ENCODE peak calls at places on chromosomes 1 and 21, in five cellular contexts. V, Q, X, U and H are unnamed samples.

GRCh38 chr21:36211660-36212512 is 55.3 kb downstream of the DOP1B start:
- DNase-seq in V (no peak), Q (peak; percentile 93), X (no peak), U (no peak), H (no peak)

GRCh38 chr1:174726167-174726879 is 273.4 kb upstream of the CACYBP start:
- DNase-seq in V (no peak), Q (peak; percentile 55), X (no peak), U (peak; percentile 10), H (peak; percentile 73)

GRCh38 chr1:2385606-2386280 is 5.6 kb downstream of the MORN1 start:
- DNase-seq in V (no peak), Q (no peak), X (no peak), U (no peak), H (no peak)

GRCh38 chr1:154433161-154433681 is 28.1 kb downstream of the IL6R start:
- DNase-seq in V (peak; percentile 99), Q (no peak), X (peak; percentile 95), U (peak; percentile 82), H (peak; percentile 40)

GRCh38 chr1:187621961-187622360 is 793.2 kb downstream of the PLA2G4A start:
- DNase-seq in V (no peak), Q (peak; percentile 37), X (no peak), U (no peak), H (no peak)

GRCh38 chr1:17090844-17091243 is 28.4 kb downstream of the PADI2 start:
- DNase-seq in V (no peak), Q (no peak), X (no peak), U (no peak), H (no peak)

GRCh38 chr1:28111157-28111556 is 22.7 kb upstream of the EYA3 start:
- DNase-seq in V (no peak), Q (no peak), X (peak; percentile 40), U (no peak), H (peak; percentile 52)

GRCh38 chr1:168135116-168135981 is 1.4 kb downstream of the GPR161 start:
- DNase-seq in V (no peak), Q (no peak), X (no peak), U (no peak), H (peak; percentile 41)

GRCh38 chr1:246782120-246782900 is 58.1 kb downstream of the SCCPDH start:
- DNase-seq in V (no peak), Q (peak; percentile 72), X (no peak), U (no peak), H (no peak)

GRCh38 chr1:41802532-41803501 is 115.9 kb downstream of the HIVEP3 start:
- DNase-seq in V (no peak), Q (no peak), X (no peak), U (no peak), H (no peak)

GRCh38 chr21:25963186-25963585 is 207.4 kb downstream of the APP start:
- DNase-seq in V (peak; percentile 26), Q (peak; percentile 34), X (peak; percentile 87), U (peak; percentile 75), H (no peak)

GRCh38 chr21:39208624-39209333 is 25.5 kb upstream of the PSMG1 start:
- DNase-seq in V (no peak), Q (peak; percentile 21), X (no peak), U (no peak), H (no peak)

GRCh38 chr1:152182942-152183341 is 23.9 kb upstream of the RPTN start:
- DNase-seq in V (no peak), Q (peak; percentile 44), X (peak; percentile 45), U (no peak), H (no peak)

GRCh38 chr1:12125422-12126355 is 41.1 kb upstream of the TNFRSF1B start:
- DNase-seq in V (no peak), Q (no peak), X (no peak), U (no peak), H (no peak)

GRCh38 chr1:12123172-12123571 is 43.6 kb upstream of the TNFRSF1B start:
- DNase-seq in V (no peak), Q (no peak), X (no peak), U (no peak), H (no peak)

GRCh38 chr1:12127206-12127810 is 39.5 kb upstream of the TNFRSF1B start:
- DNase-seq in V (no peak), Q (no peak), X (no peak), U (no peak), H (no peak)

GRCh38 chr1:12126781-12127180 is 40.0 kb upstream of the TNFRSF1B start:
- DNase-seq in V (no peak), Q (no peak), X (no peak), U (no peak), H (no peak)

DNA sequence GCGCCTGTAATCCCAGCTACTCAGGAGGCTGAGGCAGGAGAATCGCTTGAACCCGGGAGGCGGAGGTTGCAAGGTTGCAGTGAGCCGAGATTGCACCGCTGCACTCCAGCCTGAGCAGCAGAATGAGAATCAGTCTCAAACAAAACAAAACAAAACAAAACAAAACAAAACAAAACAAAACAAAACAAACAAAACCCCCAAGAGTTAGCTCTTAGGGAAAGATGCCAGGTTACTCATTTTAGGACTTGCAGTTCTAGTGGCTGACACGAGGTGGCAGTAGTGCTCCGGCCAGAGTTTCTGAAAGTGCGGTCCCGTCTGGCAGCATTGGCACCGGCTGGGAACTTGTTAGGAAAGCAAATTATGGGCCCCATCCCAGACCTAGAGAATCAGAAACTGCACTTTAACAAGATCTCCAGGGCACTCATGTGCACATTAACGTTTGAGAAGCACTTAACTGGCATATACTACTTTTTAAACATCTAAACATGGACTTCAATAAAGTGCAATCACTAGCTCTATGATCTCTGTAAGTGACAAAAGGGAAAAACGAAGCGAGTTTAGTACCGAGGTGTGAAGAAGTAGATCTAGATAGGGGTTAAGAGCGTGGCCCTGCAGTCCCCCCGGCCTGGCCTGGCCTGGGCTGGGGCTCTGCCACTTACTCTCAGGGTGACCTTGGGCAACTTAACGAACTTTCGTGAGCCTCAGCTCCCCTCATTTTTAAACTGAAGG is 41.9 kb upstream of the TNFRSF1B start:
- DNase-seq in V (no peak), Q (peak; percentile 65), X (no peak), U (peak; percentile 40), H (peak; percentile 85)
- H2AFZ ChIP-seq in V (no peak overlapping the region), Q (peak overlapping the region; percentile 35), X (no peak overlapping the region), U (peak overlapping the region; percentile 78), H (no peak overlapping the region)

DNA sequence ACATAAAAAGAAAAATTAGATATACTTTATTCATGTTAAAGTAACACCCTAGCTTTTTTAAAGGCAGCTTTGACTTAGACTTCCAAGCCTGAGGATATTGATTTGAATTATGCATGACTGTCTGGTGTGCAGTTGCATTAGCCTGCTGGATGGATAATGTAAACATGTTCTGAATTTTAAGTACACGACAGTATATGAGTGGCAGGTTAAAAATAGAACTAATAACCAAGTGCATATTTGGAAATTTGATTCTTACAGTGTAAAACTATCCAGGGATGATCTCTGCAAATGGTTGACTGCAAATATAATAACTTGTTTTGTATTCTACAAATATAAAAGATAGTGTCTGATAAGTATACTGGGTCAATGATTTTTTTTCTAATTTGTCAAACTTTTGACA is 124.0 kb downstream of the SYT14 start:
- DNase-seq in V (no peak), Q (no peak), X (no peak), U (no peak), H (no peak)
- H3K36me3 ChIP-seq in V (no peaks in the 10 kb centered on the region), Q (no peaks in the 10 kb centered on the region), X (no peaks in the 10 kb centered on the region), U (no peaks in the 10 kb centered on the region), H (no peaks in the 10 kb centered on the region)

GRCh38 chr1:89995595-89996397 is 886 bp downstream of the ZNF326 start:
- DNase-seq in V (no peak), Q (no peak), X (peak; percentile 57), U (no peak), H (no peak)
- H3K27ac ChIP-seq in V (peak overlapping the region; percentile 85), Q (peak overlapping the region; percentile 95), X (peak overlapping the region; percentile 87), U (peak overlapping the region; percentile 91), H (peak overlapping the region; percentile 65)

GRCh38 chr1:20198918-20199317 is 12.6 kb upstream of the PLA2G2C start:
- DNase-seq in V (no peak), Q (no peak), X (no peak), U (no peak), H (no peak)
- H2AFZ ChIP-seq in V (no peak overlapping the region), Q (no peak overlapping the region), X (no peak overlapping the region), U (no peak overlapping the region), H (no peak overlapping the region)

GRCh38 chr1:1337793-1338147 is 6.7 kb downstream of the TAS1R3 start:
- DNase-seq in V (no peak), Q (no peak), X (no peak), U (peak; percentile 32), H (peak; percentile 89)
- H3K36me3 ChIP-seq in V (peaks cover 30% of the 10 kb centered on the region), Q (peaks cover 48% of the 10 kb centered on the region), X (peaks cover 10% of the 10 kb centered on the region), U (peaks cover 40% of the 10 kb centered on the region), H (peaks cover 5% of the 10 kb centered on the region)